ENCODE peak calls at places on chromosomes 6 and 20, in seven cellular contexts. S, Y, F, A, Z, V and K are unnamed samples.

GRCh38 chr6:131660195-131660594 is 23.1 kb downstream of the ENPP3 start:
- DNase-seq in Z (peak; percentile 65), V (peak; percentile 6), A (no peak), Y (no peak), F (no peak), S (no peak), K (no peak)

GRCh38 chr6:139230421-139230840 is 61.4 kb downstream of the TXLNB start:
- DNase-seq in V (peak; percentile 36), Y (peak; percentile 63), A (peak; percentile 4), S (no peak), F (no peak), Z (peak; percentile 55), K (no peak)

GRCh38 chr20:59678286-59678685 is 73.9 kb downstream of the PHACTR3 start:
- DNase-seq in Z (no peak), V (no peak), F (no peak), Y (no peak), S (no peak), A (no peak), K (no peak)

GRCh38 chr6:53347921-53348435 is 772 bp downstream of the ELOVL5 start:
- DNase-seq in F (no peak), Y (peak; percentile 86), V (peak; percentile 66), A (no peak), Z (peak; percentile 67), S (peak; percentile 76), K (peak; percentile 65)

GRCh38 chr6:10970731-10971130 is 73.4 kb downstream of the ELOVL2 start:
- DNase-seq in S (no peak), A (no peak), Y (no peak), V (no peak), F (no peak), Z (no peak), K (no peak)

GRCh38 chr6:296151-297122 is 4.2 kb downstream of the DUSP22 start:
- DNase-seq in S (peak; percentile 54), F (no peak), V (peak; percentile 28), Z (no peak), A (no peak), Y (no peak), K (no peak)

GRCh38 chr6:135329851-135330803 is 149.0 kb downstream of the MYB start:
- DNase-seq in V (no peak), F (no peak), A (no peak), Z (no peak), S (no peak), Y (no peak), K (no peak)

GRCh38 chr6:100366419-100366818 is 98.3 kb downstream of the SIM1 start:
- DNase-seq in S (no peak), Y (no peak), F (no peak), A (no peak), V (peak; percentile 34), Z (peak; percentile 91), K (no peak)

GRCh38 chr20:62580052-62580451 is 62.3 kb upstream of the SLCO4A1 start:
- DNase-seq in A (no peak), Z (no peak), Y (no peak), F (no peak), S (no peak), V (no peak), K (no peak)

GRCh38 chr6:158630944-158631616 is 13.5 kb downstream of the DYNLT1 start:
- DNase-seq in A (no peak), V (peak; percentile 43), S (peak; percentile 66), Z (peak; percentile 73), F (no peak), Y (no peak), K (no peak)

GRCh38 chr6:42572523-42572922 is 8.7 kb downstream of the UBR2 start:
- DNase-seq in S (no peak), V (no peak), Z (no peak), Y (no peak), F (no peak), A (no peak), K (no peak)

GRCh38 chr6:143125896-143126573 is 65.3 kb downstream of the AIG1 start:
- DNase-seq in A (peak; percentile 81), Y (no peak), F (no peak), Z (no peak), V (peak; percentile 87), S (no peak), K (no peak)

GRCh38 chr6:72826744-72827438 is 205.0 kb downstream of the KCNQ5 start:
- DNase-seq in V (peak; percentile 63), Z (peak; percentile 73), Y (no peak), A (no peak), F (no peak), S (no peak), K (no peak)

GRCh38 chr6:41100871-41101287 is 28.1 kb downstream of the NFYA start:
- DNase-seq in F (no peak), Z (no peak), A (no peak), V (no peak), S (peak; percentile 51), Y (peak; percentile 57), K (no peak)

GRCh38 chr6:151553416-151554158 is 59.8 kb downstream of the CCDC170 start:
- DNase-seq in S (no peak), Z (no peak), A (no peak), F (no peak), Y (no peak), V (no peak), K (no peak)

GRCh38 chr6:130070306-130070705 is 51.9 kb downstream of the L3MBTL3 start:
- DNase-seq in S (no peak), V (no peak), Z (no peak), Y (no peak), F (no peak), A (no peak), K (no peak)

GRCh38 chr6:145878591-145879295 is 64.1 kb upstream of the FBXO30 start:
- DNase-seq in F (no peak), V (peak; percentile 30), Z (peak; percentile 63), A (no peak), Y (no peak), S (no peak), K (no peak)

GRCh38 chr6:44135875-44136274 is 8.5 kb downstream of the TMEM63B start:
- DNase-seq in V (no peak), S (no peak), Y (no peak), F (no peak), Z (no peak), A (no peak), K (no peak)

GRCh38 chr6:39029156-39030011 is 19.2 kb upstream of the GLP1R start:
- DNase-seq in Y (peak; percentile 61), Z (peak; percentile 3), A (no peak), S (no peak), F (peak; percentile 32), V (no peak), K (no peak)

GRCh38 chr6:111602481-111603404 is 2.9 kb downstream of the TRAF3IP2 start:
- DNase-seq in F (no peak), V (peak; percentile 80), Z (peak; percentile 93), Y (no peak), S (peak; percentile 85), A (no peak), K (no peak)
- H3K4me3 ChIP-seq in F (no peak overlapping the region), V (no peak overlapping the region), Z (peak overlapping the region; percentile 20), Y (no peak overlapping the region), S (peak overlapping the region; percentile 62), A (peak overlapping the region; percentile 36), K (no peak overlapping the region)

DNA sequence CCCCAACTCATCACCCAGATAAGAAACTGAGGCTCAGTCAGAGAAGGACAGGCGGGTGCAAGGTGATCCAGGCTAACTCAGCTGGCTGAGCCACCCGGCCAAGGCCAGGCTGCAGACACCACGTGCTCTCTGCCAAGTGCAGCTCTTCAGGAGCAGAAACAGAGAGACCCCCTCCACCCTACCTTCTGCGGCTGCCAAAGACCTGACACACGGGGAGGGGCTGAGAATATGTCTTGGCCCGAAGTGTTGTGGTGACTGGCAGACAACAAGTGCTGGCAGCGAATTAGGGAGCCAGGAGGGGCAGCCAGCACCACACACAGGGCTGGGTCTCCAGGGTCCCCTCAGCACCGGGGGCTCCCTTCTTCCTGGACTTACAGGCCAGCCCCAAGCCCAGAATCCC is 22.5 kb downstream of the PREX1 start:
- DNase-seq in A (no peak), Y (no peak), S (no peak), Z (no peak), V (no peak), F (no peak), K (no peak)
- TF ChIP-seq CTCF in A (no peak), Y (no peak), S (no peak), Z (no peak), V (no peak), F (no peak), K (no peak)

GRCh38 chr20:51698252-51698651 is 69.9 kb downstream of the ATP9A start:
- DNase-seq in V (no peak), F (no peak), Y (no peak), S (no peak), Z (no peak), A (no peak), K (no peak)
- H3K4me3 ChIP-seq in V (no peak overlapping the region), F (no peak overlapping the region), Y (no peak overlapping the region), S (no peak overlapping the region), Z (no peak overlapping the region), A (no peak overlapping the region), K (no peak overlapping the region)

DNA sequence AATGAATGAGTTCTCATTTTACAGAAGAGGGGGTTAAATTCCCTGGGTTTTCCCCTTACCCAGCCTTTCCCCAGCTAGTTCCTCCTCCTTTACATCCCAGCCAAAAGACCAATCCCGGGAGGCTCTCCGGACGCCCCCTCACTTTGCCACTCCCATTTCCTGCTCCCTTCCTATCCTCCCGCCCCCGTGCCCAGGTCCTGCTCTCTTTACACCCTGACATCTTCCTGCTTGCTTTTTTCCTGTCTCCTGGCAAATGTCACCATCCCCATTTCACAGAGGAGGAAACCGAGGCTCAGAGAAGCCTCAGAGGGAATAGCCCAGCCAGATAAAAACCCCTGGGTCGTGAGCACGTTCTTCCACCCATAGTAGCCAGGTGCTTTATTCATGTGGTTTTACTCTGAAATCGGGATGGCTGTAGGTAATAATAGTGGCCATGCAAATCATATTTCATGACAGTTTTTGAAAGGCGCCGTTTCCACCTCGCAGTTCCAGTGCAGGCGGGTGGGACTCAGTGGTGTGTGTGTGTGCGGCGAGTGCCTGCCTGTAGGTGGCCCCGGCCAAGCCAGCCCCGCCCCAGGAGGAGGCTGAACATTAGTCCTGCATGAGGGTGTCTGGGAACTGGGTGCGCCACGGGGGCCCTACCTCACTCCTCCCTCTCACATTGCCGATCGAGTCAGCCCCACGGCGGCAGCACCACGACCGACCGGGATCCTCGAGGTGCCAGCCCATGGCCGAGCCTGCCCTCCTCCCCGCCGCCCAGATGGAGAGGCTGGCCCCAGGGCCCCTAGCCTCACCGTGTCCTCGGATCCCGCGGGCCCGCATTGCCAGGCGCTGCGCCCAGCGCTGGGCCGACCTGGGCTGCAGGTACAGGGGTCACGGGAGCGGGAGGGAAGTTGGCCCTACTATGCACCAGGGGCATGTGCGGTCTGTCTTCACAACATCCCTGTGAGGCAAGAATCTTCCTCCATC is at the start of gene ARHGAP40:
- DNase-seq in S (no peak), Z (peak; percentile 14), V (no peak), F (no peak), A (no peak), Y (peak; percentile 51), K (no peak)
- TF ChIP-seq CTCF in S (no peak), Z (peak; percentile 13), V (peak; percentile 33), F (no peak), A (no peak), Y (peak; percentile 34), K (no peak)

GRCh38 chr20:25188218-25188617 is 7.3 kb upstream of the ENTPD6 start:
- DNase-seq in V (no peak), A (no peak), F (no peak), Z (no peak), Y (no peak), S (no peak), K (no peak)
- H3K4me3 ChIP-seq in V (no peak overlapping the region), A (no peak overlapping the region), F (no peak overlapping the region), Z (no peak overlapping the region), Y (no peak overlapping the region), S (no peak overlapping the region), K (no peak overlapping the region)